ENCODE peak calls at places on chromosomes 4 and X, in five cellular contexts. X is fibroblast of lung, L is IMR-90, E is suprapubic skin, R is glutamatergic neuron. D is an unnamed sample.

GRCh38 chrX:136221851-136222513 is 29.2 kb downstream of the MAP7D3 start:
- DNase-seq in E (no peak), X (peak), L (no peak), R (no peak), D (no peak)

GRCh38 chrX:31333181-31333831 is 261.5 kb upstream of the FTHL17 start:
- DNase-seq in E (no peak), X (peak), L (peak), R (no peak), D (no peak)

GRCh38 chrX:143837444-143837843 is 46.4 kb upstream of the UBE2NL start:
- DNase-seq in R (no peak), X (no peak), L (no peak), E (no peak), D (no peak)

GRCh38 chr4:69589884-69590283 is 49.6 kb downstream of the UGT2A2 start:
- DNase-seq in L (no peak), R (no peak), X (peak), E (no peak), D (no peak)

GRCh38 chr4:122992111-122992510 is 69.7 kb upstream of the NUDT6 start:
- DNase-seq in L (no peak), X (peak), R (no peak), E (no peak), D (no peak)

GRCh38 chrX:40773809-40774208 is 38.5 kb upstream of the MED14 start:
- DNase-seq in R (no peak), X (peak), L (peak), E (no peak), D (no peak)

GRCh38 chr4:63937961-63938360 is 471.3 kb downstream of the TECRL start:
- DNase-seq in E (no peak), X (no peak), L (no peak), R (no peak), D (no peak)

GRCh38 chr4:113437124-113437523 is 324.4 kb downstream of the CAMK2D start:
- DNase-seq in E (no peak), X (no peak), R (no peak), L (no peak), D (no peak)

GRCh38 chr4:76090241-76090691 is 15.8 kb downstream of the ART3 start:
- DNase-seq in X (peak), R (no peak), E (no peak), L (peak), D (no peak)

GRCh38 chrX:43580621-43581020 is 75.5 kb upstream of the MAOA start:
- DNase-seq in L (no peak), X (no peak), R (no peak), E (no peak), D (no peak)

GRCh38 chrX:15356444-15356843 is 21.1 kb upstream of the PIGA start:
- DNase-seq in E (no peak), L (peak), X (no peak), R (no peak), D (no peak)

GRCh38 chrX:67544281-67544680 is 460 bp downstream of the AR start:
- DNase-seq in E (no peak), R (peak), L (no peak), X (peak), D (no peak)

GRCh38 chrX:26442340-26442739 is 226.4 kb downstream of the MAGEB5 start:
- DNase-seq in L (peak), R (no peak), E (no peak), X (no peak), D (no peak)

GRCh38 chrX:29308726-29309125 is 721.5 kb downstream of the IL1RAPL1 start:
- DNase-seq in X (no peak), E (no peak), R (no peak), L (no peak), D (no peak)

GRCh38 chr4:165839615-165840333 is 33.3 kb upstream of the TLL1 start:
- DNase-seq in X (no peak), R (no peak), E (no peak), L (no peak), D (no peak)

GRCh38 chr4:46503739-46504138 is 113.8 kb upstream of the GABRA2 start:
- DNase-seq in L (no peak), X (no peak), E (no peak), R (no peak), D (no peak)

GRCh38 chr4:184450045-184450444 is 24.3 kb downstream of the IRF2 start:
- DNase-seq in L (peak), R (no peak), X (peak), E (no peak), D (no peak)

GRCh38 chr4:87985097-87985886 is 9.8 kb downstream of the SPP1 start:
- DNase-seq in X (peak), R (peak), E (no peak), L (peak), D (no peak)

GRCh38 chr4:124055896-124056295 is 656.6 kb downstream of the ANKRD50 start:
- DNase-seq in R (no peak), L (peak), X (peak), E (no peak), D (no peak)

DNA sequence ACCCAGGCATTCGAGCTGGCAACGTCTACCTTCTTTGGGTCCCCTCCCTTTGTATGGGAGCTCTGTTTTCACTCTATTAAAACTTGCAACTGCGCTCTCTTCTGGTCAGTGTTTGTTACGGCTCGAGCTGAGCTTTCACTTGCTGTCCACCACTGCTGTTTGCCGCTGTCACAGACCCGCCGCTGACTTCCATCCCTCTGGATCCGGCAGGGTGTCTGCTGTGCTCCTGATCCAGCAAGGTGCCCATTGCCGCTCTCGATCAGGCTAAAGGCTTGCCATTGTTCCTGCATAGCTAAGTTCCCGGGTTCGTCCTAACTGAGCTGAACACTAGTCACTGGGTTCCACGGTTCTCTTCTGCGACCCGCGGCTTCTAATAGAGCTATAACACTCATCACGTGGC is 183.5 kb upstream of the GALNTL6 start:
- DNase-seq in R (no peak), L (no peak), E (no peak), X (no peak), D (peak)
- TF ChIP-seq CTCF in R (no peak), L (no peak), E (no peak), X (no peak), D (no peak)

GRCh38 chr4:10983274-10983673 is 298.7 kb upstream of the CLNK start:
- DNase-seq in L (no peak), X (no peak), R (no peak), E (no peak), D (no peak)
- TF ChIP-seq CTCF in L (no peak), X (no peak), R (no peak), E (no peak), D (no peak)

DNA sequence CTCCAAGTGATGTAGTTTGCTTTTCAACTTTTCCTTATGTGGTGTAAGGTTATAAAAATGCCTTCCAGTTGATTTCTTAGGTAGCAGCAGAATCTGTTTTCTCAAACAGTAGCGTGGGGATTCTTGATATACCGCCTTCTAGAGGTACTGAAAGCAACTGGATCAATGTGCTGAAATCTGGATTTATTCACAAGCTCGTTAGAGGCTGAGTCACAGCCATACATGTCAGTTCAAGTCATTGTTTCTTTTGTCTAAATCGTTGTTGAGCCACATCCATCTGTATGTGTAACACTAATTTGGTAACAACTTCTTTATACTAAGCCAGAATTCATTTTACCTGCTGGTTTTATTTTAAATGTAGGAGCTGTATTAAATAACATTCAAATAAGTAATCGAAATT is 200.0 kb upstream of the MAD2L1 start:
- DNase-seq in R (no peak), L (no peak), E (no peak), X (no peak), D (no peak)
- TF ChIP-seq CTCF in R (no peak), L (no peak), E (no peak), X (no peak), D (no peak)

DNA sequence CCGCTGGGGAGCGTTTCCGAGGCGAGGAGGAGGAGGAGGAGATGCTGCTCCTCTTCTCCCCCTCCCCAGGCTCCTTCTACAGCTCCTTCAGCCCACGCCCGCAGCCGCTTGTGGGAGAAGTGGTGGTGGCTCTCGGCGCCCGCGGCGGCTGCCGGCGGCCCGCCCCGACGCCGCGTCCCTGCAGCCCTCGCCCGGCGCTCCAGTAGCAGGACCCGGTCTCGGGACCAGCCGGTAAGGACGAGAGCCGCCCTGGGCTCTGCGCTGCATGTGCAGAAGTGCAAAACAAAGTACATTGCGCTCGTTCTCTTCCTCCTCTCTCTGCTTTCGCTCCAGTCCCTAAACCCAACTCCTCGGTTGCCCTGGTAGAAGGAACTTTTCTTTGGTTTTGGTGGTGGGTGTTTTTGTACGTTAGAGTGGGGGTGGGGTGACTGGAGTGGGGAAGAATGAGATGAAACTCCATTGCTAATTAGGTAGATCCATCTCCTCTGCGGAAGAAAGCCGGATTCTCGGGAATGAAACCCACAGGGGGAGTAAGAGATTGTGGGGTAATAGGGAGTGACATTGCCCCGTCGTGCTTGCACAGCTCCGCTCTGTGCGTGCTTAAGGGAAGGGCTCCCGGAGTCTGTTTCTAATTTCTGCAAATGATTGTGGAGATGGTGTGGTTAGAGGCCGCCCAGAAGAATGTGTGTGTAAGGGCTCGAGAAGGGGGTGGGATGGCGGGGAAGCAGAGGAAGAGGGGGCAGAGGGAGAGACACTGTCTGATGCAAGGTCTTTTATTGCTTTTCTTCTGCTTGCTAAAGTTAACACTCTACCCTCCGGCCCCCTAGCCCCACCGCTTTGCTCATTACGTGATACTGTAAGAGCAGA is 677 bp downstream of the PTPN13 start:
- DNase-seq in E (peak), R (peak), L (peak), X (peak), D (no peak)
- TF ChIP-seq CTCF in E (no peak), R (no peak), L (peak), X (peak), D (peak)

GRCh38 chrX:85243761-85244410 is at the start of the genes SATL1 and ZNF711:
- DNase-seq in L (peak), E (peak), R (peak), X (peak), D (no peak)

GRCh38 chrX:85243155-85243554 is 424 bp downstream of the SATL1 start:
- DNase-seq in R (no peak), E (no peak), X (peak), L (no peak), D (no peak)

GRCh38 chrX:85244411-85245210 is 820 bp downstream of the ZNF711 start:
- DNase-seq in R (peak), X (peak), L (peak), E (no peak), D (no peak)
- TF ChIP-seq CTCF in R (no peak), X (no peak), L (no peak), E (no peak), D (no peak)

GRCh38 chrX:57771689-57772088 is 91.6 kb upstream of the NLRP2B start:
- DNase-seq in R (no peak), X (no peak), E (no peak), L (no peak), D (no peak)

DNA sequence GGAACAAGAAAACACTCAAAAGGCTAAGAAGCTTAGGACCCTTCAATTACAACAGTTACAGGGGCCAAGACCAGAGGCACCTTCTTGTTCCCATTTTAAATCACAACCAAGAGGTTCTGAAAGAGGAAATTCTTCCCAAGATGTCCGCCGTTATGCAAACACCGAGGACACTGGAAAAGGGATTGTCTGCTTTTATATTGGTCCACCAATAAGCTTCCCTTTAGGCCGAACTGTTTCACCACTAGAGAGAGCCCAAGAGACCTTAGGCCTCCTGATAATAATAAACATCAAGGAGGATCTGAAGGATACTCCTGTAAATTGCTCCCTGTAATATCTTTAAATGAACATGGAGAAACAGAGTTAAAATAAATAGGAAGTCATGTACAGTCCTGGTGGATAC is 92.6 kb upstream of the NLRP2B start:
- DNase-seq in E (no peak), X (no peak), R (no peak), L (no peak), D (no peak)
- TF ChIP-seq CTCF in E (no peak), X (no peak), R (no peak), L (no peak), D (no peak)

GRCh38 chrX:9688833-9689232 is 76.8 kb downstream of the GPR143 start:
- DNase-seq in E (no peak), L (no peak), X (no peak), R (no peak), D (no peak)
- TF ChIP-seq CTCF in E (no peak), L (no peak), X (no peak), R (no peak), D (no peak)

GRCh38 chrX:120512222-120512621 is 43.1 kb upstream of the LAMP2 start:
- DNase-seq in E (no peak), L (no peak), R (no peak), X (no peak), D (no peak)

GRCh38 chrX:120517936-120518335 is 42.8 kb downstream of the CUL4B start:
- DNase-seq in R (no peak), L (peak), X (peak), E (no peak), D (no peak)

GRCh38 chrX:120512627-120513026 is 43.5 kb upstream of the LAMP2 start:
- DNase-seq in L (no peak), E (no peak), R (no peak), X (no peak), D (no peak)

GRCh38 chrX:120514236-120514635 is 45.1 kb upstream of the LAMP2 start:
- DNase-seq in L (peak), E (no peak), R (no peak), X (peak), D (no peak)
- TF ChIP-seq CTCF in L (peak), E (no peak), R (no peak), X (no peak), D (peak)

DNA sequence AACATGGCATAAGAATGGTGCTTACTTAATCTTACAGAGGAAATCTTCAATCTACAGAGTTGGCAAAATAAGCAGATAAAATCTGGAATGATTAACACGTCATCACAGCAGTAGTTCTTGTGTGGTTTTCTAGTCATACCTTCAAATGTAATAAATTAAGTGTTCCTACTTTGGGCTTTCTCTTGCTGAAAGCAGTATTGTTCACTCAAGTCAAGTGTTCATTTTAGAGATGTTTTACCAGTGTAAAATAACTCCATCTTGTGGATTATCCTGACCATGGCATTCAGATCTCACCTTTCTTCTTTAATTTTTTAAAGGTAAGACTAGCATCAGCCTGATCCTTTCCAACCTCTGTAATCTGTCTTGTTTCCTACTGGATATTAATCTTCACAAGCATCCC is 72.9 kb downstream of the ADAMTS3 start:
- DNase-seq in X (peak), R (no peak), E (no peak), L (no peak), D (no peak)
- TF ChIP-seq CTCF in X (no peak), R (no peak), E (no peak), L (peak), D (peak)